ENCODE peak calls at places on chromosomes 2 and 18, in six cellular contexts. H is H9, K is mammary epithelial cell, P is K562, L is GM23338, B is IMR-90. M is an unnamed sample.

GRCh38 chr2:217445726-217446125 is 557.1 kb downstream of the TNS1 start:
- DNase-seq in H (no peak), K (no peak), P (no peak), L (no peak), B (no peak), M (no peak)

GRCh38 chr2:75098856-75099255 is 100.5 kb downstream of the TACR1 start:
- DNase-seq in H (peak), K (peak), P (peak), L (peak), B (peak), M (peak)

GRCh38 chr2:231017250-231017636 is 20.1 kb upstream of the C2orf72 start:
- DNase-seq in H (no peak), K (no peak), P (no peak), L (peak), B (no peak), M (peak)

GRCh38 chr2:10680957-10681356 is 8.8 kb downstream of the NOL10 start:
- DNase-seq in H (no peak), K (peak), P (no peak), L (no peak), B (peak), M (no peak)

GRCh38 chr2:232535761-232536530 is 3.5 kb upstream of the CHRNG start:
- DNase-seq in H (no peak), K (no peak), P (no peak), L (no peak), B (no peak), M (no peak)

GRCh38 chr18:76943542-76944339 is 121.4 kb downstream of the ZNF236 start:
- DNase-seq in H (no peak), K (no peak), P (no peak), L (no peak), B (peak), M (no peak)

GRCh38 chr18:3074094-3074493 is 61.1 kb upstream of the LPIN2 start:
- DNase-seq in H (no peak), K (no peak), P (no peak), L (no peak), B (no peak), M (no peak)

GRCh38 chr18:9802774-9803697 is 82.7 kb upstream of the TXNDC2 start:
- DNase-seq in H (no peak), K (no peak), P (peak), L (peak), B (peak), M (no peak)

GRCh38 chr2:85920810-85921545 is 32.2 kb upstream of the ST3GAL5 start:
- DNase-seq in H (no peak), K (no peak), P (peak), L (no peak), B (peak), M (no peak)

GRCh38 chr2:167293172-167293781 is 405.0 kb downstream of the XIRP2 start:
- DNase-seq in H (peak), K (peak), P (no peak), L (peak), B (peak), M (no peak)

GRCh38 chr2:197211881-197212342 is 98.7 kb downstream of the ANKRD44 start:
- DNase-seq in H (no peak), K (no peak), P (no peak), L (no peak), B (no peak), M (no peak)

GRCh38 chr2:215479536-215480240 is 43.8 kb upstream of the FN1 start:
- DNase-seq in H (peak), K (no peak), P (no peak), L (peak), B (no peak), M (no peak)

GRCh38 chr2:10412380-10412779 is 35.7 kb downstream of the ODC1 start:
- DNase-seq in H (peak), K (peak), P (peak), L (peak), B (peak), M (peak)

GRCh38 chr18:53799134-53799533 is 425.3 kb downstream of the MBD2 start:
- DNase-seq in H (no peak), K (peak), P (no peak), L (no peak), B (no peak), M (no peak)

GRCh38 chr2:117536139-117536538 is 278.4 kb upstream of the DDX18 start:
- DNase-seq in H (peak), K (no peak), P (no peak), L (peak), B (no peak), M (no peak)

GRCh38 chr18:389658-390357 is 110.7 kb downstream of the COLEC12 start:
- DNase-seq in H (peak), K (no peak), P (peak), L (peak), B (peak), M (peak)

GRCh38 chr18:9017170-9017899 is 85.2 kb upstream of the NDUFV2 start:
- DNase-seq in H (no peak), K (peak), P (peak), L (peak), B (peak), M (no peak)

GRCh38 chr2:56540901-56541300 is 357.1 kb downstream of the CCDC85A start:
- DNase-seq in H (no peak), K (no peak), P (no peak), L (no peak), B (no peak), M (no peak)

GRCh38 chr2:151437630-151438029 is 27.9 kb downstream of the RIF1 start:
- DNase-seq in H (no peak), K (peak), P (peak), L (peak), B (peak), M (no peak)

GRCh38 chr2:40690036-40690435 is 238.1 kb upstream of the SLC8A1 start:
- DNase-seq in H (no peak), K (no peak), P (no peak), L (no peak), B (no peak), M (no peak)

GRCh38 chr2:74690571-74690970 is 36.5 kb downstream of the SEMA4F start:
- DNase-seq in H (no peak), K (peak), P (peak), L (peak), B (peak), M (peak)

GRCh38 chr2:38174646-38175096 is 98.7 kb upstream of the CYP1B1 start:
- DNase-seq in H (no peak), K (peak), P (no peak), L (no peak), B (peak), M (no peak)

GRCh38 chr2:235900631-235901030 is 267.6 kb downstream of the GBX2 start:
- DNase-seq in H (no peak), K (peak), P (no peak), L (no peak), B (peak), M (no peak)

GRCh38 chr2:28108143-28108542 is 217.6 kb downstream of the BABAM2 start:
- DNase-seq in H (no peak), K (no peak), P (no peak), L (no peak), B (no peak), M (no peak)

GRCh38 chr2:29485631-29486030 is 370.4 kb downstream of the CLIP4 start:
- DNase-seq in H (no peak), K (no peak), P (no peak), L (no peak), B (no peak), M (no peak)

GRCh38 chr18:32086866-32087265 is 4.8 kb upstream of the RNF138 start:
- DNase-seq in H (no peak), K (peak), P (no peak), L (no peak), B (peak), M (no peak)
- H2AFZ ChIP-seq in H (no peak), K (no peak), P (no peak), L (no peak), B (no peak), M (no peak)

GRCh38 chr18:49531678-49532153 is 30.1 kb upstream of the LIPG start:
- DNase-seq in H (no peak), K (no peak), P (no peak), L (no peak), B (no peak), M (no peak)

GRCh38 chr18:49525981-49526380 is 35.9 kb upstream of the LIPG start:
- DNase-seq in H (no peak), K (no peak), P (no peak), L (no peak), B (no peak), M (no peak)

GRCh38 chr18:49524951-49525350 is 36.9 kb upstream of the LIPG start:
- DNase-seq in H (no peak), K (no peak), P (no peak), L (no peak), B (no peak), M (no peak)

GRCh38 chr18:49527631-49528327 is 34.1 kb upstream of the LIPG start:
- DNase-seq in H (no peak), K (no peak), P (no peak), L (no peak), B (no peak), M (no peak)

DNA sequence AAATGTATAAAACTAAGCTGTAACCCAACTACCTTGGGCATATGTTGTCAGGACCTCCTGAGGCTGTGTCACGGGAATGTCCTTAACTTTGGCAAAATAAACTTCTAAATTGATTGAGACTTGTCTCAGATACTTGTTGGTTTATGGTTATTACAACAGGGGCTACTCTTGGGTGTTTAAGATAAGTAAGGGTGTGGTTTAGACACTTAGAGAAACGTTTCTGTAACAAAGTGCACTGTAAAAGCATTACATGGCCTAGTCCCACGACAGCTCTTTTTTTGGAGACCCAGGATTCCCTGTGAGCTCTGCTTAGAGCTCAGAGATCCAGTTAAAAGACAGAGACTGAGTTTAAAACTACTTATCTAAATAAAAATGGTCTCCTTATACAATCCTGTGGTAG is 32.3 kb upstream of the LIPG start:
- DNase-seq in H (no peak), K (no peak), P (no peak), L (no peak), B (no peak), M (no peak)
- H2AFZ ChIP-seq in H (no peak), K (no peak), P (peak), L (no peak), B (no peak), M (no peak)

GRCh38 chr2:183579686-183580085 is 455.4 kb downstream of the NUP35 start:
- DNase-seq in H (no peak), K (no peak), P (no peak), L (peak), B (no peak), M (no peak)
- H2AFZ ChIP-seq in H (peak), K (no peak), P (no peak), L (peak), B (no peak), M (no peak)

GRCh38 chr18:63271881-63272299 is 47.7 kb downstream of the BCL2 start:
- DNase-seq in H (no peak), K (no peak), P (no peak), L (no peak), B (no peak), M (no peak)
- H2AFZ ChIP-seq in H (no peak), K (no peak), P (no peak), L (no peak), B (no peak), M (no peak)

DNA sequence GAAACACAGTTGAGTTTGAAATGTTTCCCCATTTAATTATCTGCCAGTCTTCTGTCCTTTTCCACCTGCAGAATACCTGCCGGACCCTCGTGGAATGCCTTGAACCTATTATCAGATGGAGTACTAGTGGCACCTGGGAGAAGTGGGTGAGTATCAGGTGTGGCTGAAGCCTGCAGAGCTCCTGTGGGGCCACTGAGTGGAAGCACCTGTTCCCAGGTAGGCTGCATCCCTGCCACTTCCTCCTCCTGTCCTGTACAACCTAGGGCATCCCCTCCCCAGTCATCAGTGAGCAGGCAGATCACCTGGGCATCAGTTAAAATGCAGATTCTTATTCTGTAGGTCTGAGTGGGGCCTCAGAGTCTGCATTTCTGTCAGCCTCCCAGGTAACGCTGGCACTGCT is 80.8 kb upstream of the BZW1 start:
- DNase-seq in H (no peak), K (no peak), P (no peak), L (no peak), B (no peak), M (no peak)
- H2AFZ ChIP-seq in H (no peak), K (no peak), P (no peak), L (no peak), B (no peak), M (no peak)

GRCh38 chr18:23127145-23127544 is 8.1 kb upstream of the CABLES1 start:
- DNase-seq in H (no peak), K (no peak), P (no peak), L (no peak), B (no peak), M (no peak)
- H2AFZ ChIP-seq in H (no peak), K (peak), P (no peak), L (no peak), B (no peak), M (no peak)

M was measured in DND-41.